ENCODE peak calls at places on chromosomes 16 and 17, in ten cellular contexts. O is RCC 7860; H is adrenal gland; Z is hypothalamus; X is stimulated activated CD8-positive, alpha-beta memory T cell treated with anti-CD3 and anti-CD28 coated beads, Interleukin-7, amount 100 ng/mL, for 1 hour; M is CD4-positive, alpha-beta T cell; D is activated CD4-positive, alpha-beta T cell treated with anti-CD3 and anti-CD28 coated beads, Interleukin-2, amount 50 U/mL, for 48 hours; U is stimulated activated CD4-positive, alpha-beta T cell treated with anti-CD3 and anti-CD28 coated beads, Interleukin-12 subunit alpha, Interleukin-12 subunit beta, amount 100 ng/mL, for 48 hours; A is NAMALWA; R is EH. J is an unnamed sample.

GRCh38 chr16:29898786-29899515 is 399 bp downstream of the SEZ6L2 start:
- DNase-seq in Z (no peak), R (no peak), M (no peak), O (no peak), H (no peak), X (no peak), D (no peak), A (no peak), U (no peak), J (no peak)

GRCh38 chr16:27515874-27516353 is 33.8 kb downstream of the GTF3C1 start:
- DNase-seq in R (peak), H (peak), Z (no peak), O (no peak), U (no peak), A (peak), M (peak), X (no peak), D (peak), J (peak)

GRCh38 chr16:24681793-24682192 is 47.7 kb upstream of the TNRC6A start:
- DNase-seq in Z (no peak), M (no peak), U (no peak), X (no peak), R (peak), H (no peak), O (no peak), D (no peak), A (no peak), J (no peak)

GRCh38 chr17:55660171-55660886 is 62.3 kb downstream of the TMEM100 start:
- DNase-seq in D (no peak), X (no peak), Z (no peak), U (no peak), O (no peak), M (no peak), H (no peak), A (peak), R (no peak), J (no peak)

GRCh38 chr16:814974-815373 is 14.4 kb upstream of the GNG13 start:
- DNase-seq in O (peak), U (no peak), Z (no peak), R (peak), X (no peak), M (no peak), A (no peak), D (no peak), H (no peak), J (no peak)

GRCh38 chr16:1810536-1810935 is 16.1 kb downstream of the HAGH start:
- DNase-seq in Z (no peak), R (no peak), M (no peak), H (no peak), U (no peak), X (no peak), O (no peak), D (no peak), A (no peak), J (no peak)

GRCh38 chr17:79365361-79365760 is 245.5 kb downstream of the RBFOX3 start:
- DNase-seq in X (no peak), M (no peak), A (no peak), U (no peak), Z (no peak), O (no peak), H (no peak), D (no peak), R (no peak), J (no peak)

GRCh38 chr17:76789235-76789788 is 51.4 kb downstream of the MFSD11 start:
- DNase-seq in M (no peak), X (no peak), A (no peak), H (no peak), R (peak), O (no peak), D (no peak), Z (no peak), U (no peak), J (no peak)

GRCh38 chr17:56793947-56794346 is 39.8 kb downstream of the C17orf67 start:
- DNase-seq in A (no peak), O (no peak), Z (no peak), M (no peak), U (no peak), H (no peak), R (no peak), D (no peak), X (no peak), J (no peak)

GRCh38 chr16:12507366-12507765 is 296.3 kb downstream of the CPPED1 start:
- DNase-seq in D (no peak), A (no peak), U (no peak), R (peak), O (no peak), H (no peak), X (no peak), M (no peak), Z (no peak), J (no peak)

GRCh38 chr16:12079411-12079965 is 103.0 kb downstream of the SNX29 start:
- DNase-seq in A (no peak), H (no peak), M (no peak), R (no peak), D (no peak), X (no peak), Z (no peak), U (no peak), O (no peak), J (no peak)

GRCh38 chr17:40526668-40527067 is 25.2 kb upstream of the TNS4 start:
- DNase-seq in M (no peak), U (no peak), X (no peak), D (no peak), O (no peak), Z (no peak), R (no peak), A (no peak), H (no peak), J (no peak)

GRCh38 chr17:40422990-40423611 is 5.4 kb upstream of the TOP2A start:
- DNase-seq in X (no peak), M (no peak), R (no peak), Z (no peak), U (no peak), A (no peak), H (no peak), O (no peak), D (no peak), J (no peak)

GRCh38 chr16:27253526-27253930 is 15.0 kb downstream of the NSMCE1 start:
- DNase-seq in H (no peak), U (no peak), M (no peak), R (peak), X (no peak), Z (no peak), D (peak), A (no peak), O (peak), J (no peak)

GRCh38 chr16:4700380-4700996 is 7.1 kb downstream of the NUDT16L1 start:
- DNase-seq in R (no peak), O (no peak), A (no peak), M (no peak), U (no peak), X (no peak), Z (no peak), H (no peak), D (no peak), J (no peak)

J was measured in HL-60.